ENCODE peak calls at places on chromosomes 5 and 9, in four cellular contexts. U, T, P and X are unnamed samples.

GRCh38 chr5:57276353-57276752 is 102.5 kb downstream of the GPBP1 start:
- DNase-seq in P (no peak), T (no peak), U (no peak), X (no peak)

GRCh38 chr9:113876806-113877236 is 712 bp downstream of the ZNF618 start:
- DNase-seq in U (no peak), P (no peak), T (no peak), X (peak; percentile 58)

GRCh38 chr9:75149841-75150241 is 61.5 kb downstream of the OSTF1 start:
- DNase-seq in P (no peak), T (no peak), U (no peak), X (no peak)

GRCh38 chr9:96169488-96169887 is 132.5 kb downstream of the HSD17B3 start:
- DNase-seq in U (no peak), P (no peak), T (no peak), X (peak; percentile 69)

GRCh38 chr9:137243626-137244485 is 2.8 kb downstream of the TUBB4B start:
- DNase-seq in U (no peak), T (no peak), P (no peak), X (peak; percentile 85)

GRCh38 chr9:81244631-81245030 is 444.7 kb downstream of the TLE1 start:
- DNase-seq in P (no peak), T (no peak), U (no peak), X (no peak)

GRCh38 chr9:81849631-81850259 is 78.5 kb upstream of the SPATA31D4 start:
- DNase-seq in P (no peak), T (no peak), U (no peak), X (no peak)

GRCh38 chr5:162240734-162241133 is 173.2 kb downstream of the GABRG2 start:
- DNase-seq in P (no peak), U (no peak), T (no peak), X (no peak)

GRCh38 chr5:159135896-159136531 is 36.3 kb upstream of the EBF1 start:
- DNase-seq in P (no peak), T (no peak), U (peak; percentile 56), X (no peak)

GRCh38 chr9:110427497-110428104 is 89.9 kb upstream of the TXNDC8 start:
- DNase-seq in T (no peak), P (no peak), U (no peak), X (peak; percentile 57)

GRCh38 chr5:38722918-38723317 is 122.9 kb upstream of the OSMR start:
- DNase-seq in T (no peak), U (no peak), P (no peak), X (no peak)

GRCh38 chr9:124381073-124381945 is 33.9 kb downstream of the PSMB7 start:
- DNase-seq in P (no peak), U (no peak), T (no peak), X (no peak)

GRCh38 chr5:140041492-140042421 is 1.3 kb downstream of the NRG2 start:
- DNase-seq in P (no peak), T (peak; percentile 49), U (no peak), X (peak; percentile 56)

GRCh38 chr9:37972346-37972745 is 68.4 kb upstream of the SLC25A51 start:
- DNase-seq in T (no peak), P (no peak), U (no peak), X (no peak)

GRCh38 chr5:97042981-97043380 is 99.4 kb downstream of the LIX1 start:
- DNase-seq in T (no peak), U (no peak), P (no peak), X (no peak)

GRCh38 chr5:43039468-43040286 is 442 bp downstream of the ANXA2R start:
- DNase-seq in U (no peak), T (no peak), P (peak; percentile 71), X (peak; percentile 44)

GRCh38 chr5:67094476-67095300 is 101.9 kb downstream of the CD180 start:
- DNase-seq in P (no peak), U (peak; percentile 70), T (no peak), X (peak; percentile 88)

GRCh38 chr5:180161420-180162303 is 47.3 kb downstream of the RASGEF1C start:
- DNase-seq in T (peak; percentile 39), P (no peak), U (no peak), X (peak; percentile 81)

GRCh38 chr5:62969409-62970120 is 390.9 kb downstream of the LRRC70 start:
- DNase-seq in T (no peak), P (no peak), U (no peak), X (no peak)

GRCh38 chr5:145246961-145247744 is 588.0 kb downstream of the PRELID2 start:
- DNase-seq in P (no peak), T (no peak), U (no peak), X (no peak)

GRCh38 chr5:94457788-94458187 is 160.6 kb downstream of the KIAA0825 start:
- DNase-seq in T (no peak), P (no peak), U (no peak), X (no peak)

GRCh38 chr5:96453394-96453793 is 20.3 kb upstream of the PCSK1 start:
- DNase-seq in P (no peak), T (no peak), U (no peak), X (no peak)

GRCh38 chr9:85155380-85155779 is 485.9 kb downstream of the NTRK2 start:
- DNase-seq in T (no peak), U (no peak), P (no peak), X (no peak)

GRCh38 chr5:86461169-86461956 is 156.4 kb upstream of the COX7C start:
- DNase-seq in P (no peak), U (no peak), T (no peak), X (peak; percentile 70)

GRCh38 chr5:75054110-75054930 is 2.0 kb upstream of the GCNT4 start:
- DNase-seq in T (no peak), P (no peak), U (no peak), X (peak; percentile 50)

GRCh38 chr5:142322403-142322746 is 2.4 kb downstream of the SPRY4 start:
- DNase-seq in U (no peak), T (no peak), P (no peak), X (no peak)

GRCh38 chr9:93304574-93305496 is 120.9 kb downstream of the WNK2 start:
- DNase-seq in T (no peak), P (peak; percentile 20), U (peak; percentile 5), X (peak; percentile 46)

GRCh38 chr9:80369641-80370040 is 797.9 kb downstream of the TLE4 start:
- DNase-seq in P (no peak), U (peak; percentile 41), T (no peak), X (no peak)

GRCh38 chr9:16119861-16120641 is 567.2 kb downstream of the CCDC171 start:
- DNase-seq in U (no peak), T (no peak), P (no peak), X (no peak)

GRCh38 chr5:93088997-93089396 is 492.0 kb downstream of the NR2F1-AS1 start:
- DNase-seq in U (no peak), T (no peak), P (no peak), X (peak; percentile 58)

GRCh38 chr9:137984520-137985257 is 107.1 kb downstream of the CACNA1B start:
- DNase-seq in U (no peak), P (no peak), T (no peak), X (no peak)

GRCh38 chr5:137336565-137337120 is 162.5 kb downstream of the SPOCK1 start:
- DNase-seq in U (no peak), T (no peak), P (no peak), X (no peak)

GRCh38 chr9:114282926-114283325 is 40.0 kb upstream of the ORM1 start:
- DNase-seq in U (peak; percentile 90), T (no peak), P (no peak), X (peak; percentile 61)

GRCh38 chr5:124605516-124605915 is 140.9 kb downstream of the ZNF608 start:
- DNase-seq in T (no peak), P (no peak), U (no peak), X (peak; percentile 98)

GRCh38 chr9:110555971-110556370 is 23.6 kb downstream of the SVEP1 start:
- DNase-seq in U (peak; percentile 80), T (no peak), P (no peak), X (no peak)

GRCh38 chr9:133403766-133404439 is 13.9 kb downstream of the REXO4 start:
- DNase-seq in T (no peak), U (no peak), P (peak; percentile 64), X (peak; percentile 80)

GRCh38 chr5:134079748-134080581 is 34.5 kb upstream of the TCF7 start:
- DNase-seq in T (no peak), U (no peak), P (peak; percentile 74), X (no peak)

GRCh38 chr5:122559676-122560075 is 215.2 kb upstream of the SNX2 start:
- DNase-seq in T (no peak), P (no peak), U (no peak), X (no peak)

GRCh38 chr5:106399381-106399780 is 1271.4 kb downstream of the EFNA5 start:
- DNase-seq in P (no peak), T (no peak), U (no peak), X (no peak)